ENCODE peak calls at places on chromosome X, in five cellular contexts. F, H, L, K and S are unnamed samples.

GRCh38 chrX:40006025-40007017 is 91.4 kb downstream of the BCOR start:
- DNase-seq in F (peak; percentile 12), H (no peak), L (no peak), K (peak; percentile 45), S (peak; percentile 18)

GRCh38 chrX:65689377-65689776 is 21.9 kb downstream of the MSN start:
- DNase-seq in F (no peak), H (no peak), L (no peak), K (no peak), S (no peak)

GRCh38 chrX:17592117-17592516 is 145.2 kb upstream of the SCML1 start:
- DNase-seq in F (no peak), H (no peak), L (no peak), K (no peak), S (no peak)

GRCh38 chrX:129655547-129656248 is 942 bp upstream of the APLN start:
- DNase-seq in F (peak; percentile 54), H (no peak), L (no peak), K (no peak), S (peak; percentile 35)

GRCh38 chrX:41589634-41590270 is 99.0 kb upstream of the GPR34 start:
- DNase-seq in F (no peak), H (no peak), L (peak; percentile 1), K (no peak), S (no peak)

GRCh38 chrX:74536142-74537010 is 78.0 kb downstream of the RLIM start:
- DNase-seq in F (peak; percentile 89), H (no peak), L (peak; percentile 49), K (peak; percentile 77), S (peak; percentile 77)

GRCh38 chrX:102154218-102154860 is 1.4 kb downstream of the BEX5 start:
- DNase-seq in F (no peak), H (no peak), L (no peak), K (peak; percentile 54), S (no peak)

GRCh38 chrX:83510466-83511181 is 2.5 kb downstream of the POU3F4 start:
- DNase-seq in F (no peak), H (no peak), L (no peak), K (no peak), S (no peak)

GRCh38 chrX:134868766-134869495 is 121.9 kb upstream of the SMIM10 start:
- DNase-seq in F (no peak), H (no peak), L (no peak), K (no peak), S (peak; percentile 52)

GRCh38 chrX:34903316-34903715 is 39.3 kb upstream of the FAM47B start:
- DNase-seq in F (no peak), H (no peak), L (no peak), K (no peak), S (peak; percentile 16)

GRCh38 chrX:132092439-132093065 is 35.3 kb downstream of the FRMD7 start:
- DNase-seq in F (peak; percentile 50), H (peak; percentile 12), L (peak; percentile 27), K (peak; percentile 54), S (peak; percentile 73)

GRCh38 chrX:9131066-9131465 is 97.1 kb upstream of the FAM9B start:
- DNase-seq in F (no peak), H (no peak), L (no peak), K (no peak), S (no peak)

GRCh38 chrX:331145-331771 is 12.7 kb upstream of the GTPBP6 start:
- DNase-seq in F (no peak), H (no peak), L (no peak), K (no peak), S (no peak)

GRCh38 chrX:136742721-136743379 is 37.9 kb downstream of the ARHGEF6 start:
- DNase-seq in F (no peak), H (no peak), L (no peak), K (no peak), S (no peak)

GRCh38 chrX:136750364-136750763 is 30.4 kb downstream of the ARHGEF6 start:
- DNase-seq in F (no peak), H (no peak), L (no peak), K (no peak), S (peak; percentile 33)

GRCh38 chrX:136747003-136747986 is 33.4 kb downstream of the ARHGEF6 start:
- DNase-seq in F (no peak), H (no peak), L (no peak), K (no peak), S (no peak)

DNA sequence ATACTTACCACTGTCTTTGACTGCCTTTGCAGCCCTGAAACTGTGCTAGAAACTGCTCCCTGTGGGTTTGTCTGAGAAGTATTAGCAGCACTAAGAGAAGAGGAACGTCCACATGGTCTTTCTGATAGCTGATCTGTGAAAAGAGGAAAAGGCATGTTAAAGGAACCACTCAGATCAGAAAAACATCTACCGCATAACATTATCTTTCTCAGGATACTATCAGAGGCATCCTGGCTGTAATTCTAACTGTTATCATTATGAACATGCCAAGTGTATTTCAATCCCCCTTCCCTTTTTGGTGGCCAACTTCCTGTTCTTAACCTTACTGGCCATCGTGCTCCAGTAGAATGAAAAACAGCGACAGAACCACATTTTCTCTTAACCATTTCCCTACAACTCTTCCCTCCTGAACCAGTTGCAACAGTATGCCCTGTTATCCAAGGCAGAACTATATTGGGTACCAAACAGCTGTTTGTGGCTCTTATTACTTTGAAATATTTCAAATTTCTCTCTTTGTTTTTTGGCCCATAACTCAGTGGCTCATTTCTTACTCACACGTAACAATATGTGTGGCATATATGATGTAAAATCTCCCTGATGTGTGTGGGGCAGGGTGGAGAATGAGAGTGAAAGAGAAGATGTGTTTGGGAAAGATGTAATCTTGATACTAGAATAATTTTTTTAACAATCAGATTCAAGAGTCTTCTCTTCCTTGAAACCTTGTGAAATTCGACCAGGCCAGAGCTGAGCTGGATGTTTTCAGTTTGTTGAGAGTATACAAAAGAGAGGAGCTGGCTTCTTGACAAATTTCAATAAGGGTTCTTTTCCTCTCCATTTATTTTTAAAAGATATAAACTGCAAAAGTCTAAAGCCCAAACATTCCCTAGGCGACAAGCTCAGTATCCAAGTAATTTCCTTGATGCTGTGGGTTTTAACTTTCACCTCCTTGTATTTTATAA is 35.2 kb downstream of the ARHGEF6 start:
- DNase-seq in F (no peak), H (no peak), L (no peak), K (no peak), S (no peak)
- TF ChIP-seq CTCF in F (no peak), H (no peak), L (no peak), K (no peak), S (no peak)

GRCh38 chrX:20952180-20952579 is 422.0 kb upstream of the CNKSR2 start:
- DNase-seq in F (no peak), H (no peak), L (no peak), K (no peak), S (no peak)
- TF ChIP-seq CTCF in F (no peak), H (no peak), L (no peak), K (no peak), S (no peak)

GRCh38 chrX:70030242-70030823 is 19.4 kb downstream of the AWAT2 start:
- DNase-seq in F (peak; percentile 70), H (no peak), L (peak; percentile 7), K (peak; percentile 59), S (peak; percentile 78)

GRCh38 chrX:70034646-70035045 is 15.1 kb downstream of the AWAT2 start:
- DNase-seq in F (peak; percentile 21), H (no peak), L (no peak), K (no peak), S (no peak)

GRCh38 chrX:70029790-70030189 is 19.9 kb downstream of the AWAT2 start:
- DNase-seq in F (peak; percentile 55), H (no peak), L (no peak), K (no peak), S (no peak)

GRCh38 chrX:70032797-70033196 is 16.9 kb downstream of the AWAT2 start:
- DNase-seq in F (no peak), H (no peak), L (no peak), K (no peak), S (no peak)

GRCh38 chrX:70033348-70033747 is 16.4 kb downstream of the AWAT2 start:
- DNase-seq in F (peak; percentile 80), H (no peak), L (no peak), K (peak; percentile 48), S (peak; percentile 49)
- TF ChIP-seq CTCF in F (peak; percentile 70), H (no peak), L (peak; percentile 63), K (peak; percentile 34), S (peak; percentile 36)

DNA sequence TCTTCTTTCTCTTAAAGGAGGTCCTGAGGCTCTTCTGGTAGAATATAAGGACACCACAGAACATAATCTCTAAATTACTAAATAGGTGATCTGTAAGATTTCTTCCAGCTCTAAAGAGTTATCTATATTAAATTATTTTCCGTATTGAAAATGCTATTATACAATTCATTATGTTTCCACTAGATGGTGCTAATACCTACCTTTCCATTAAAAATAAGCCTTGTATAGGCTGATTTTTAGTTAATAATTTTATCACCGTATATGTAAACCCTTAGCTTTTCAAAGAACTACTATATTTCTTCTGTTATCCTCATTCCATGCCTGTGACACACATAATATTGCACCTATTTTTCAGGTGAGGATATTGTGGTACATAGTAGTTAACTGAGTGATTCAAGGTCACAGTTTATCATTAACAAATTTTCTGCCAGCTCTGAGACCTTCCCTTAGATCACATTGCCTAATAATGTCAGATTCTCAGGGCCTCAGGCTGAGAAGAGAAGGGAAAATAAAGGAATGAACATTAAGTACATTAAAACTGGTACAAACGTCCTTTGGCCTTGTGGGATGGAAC is 138.8 kb downstream of the TEX11 start:
- DNase-seq in F (no peak), H (no peak), L (no peak), K (no peak), S (peak; percentile 16)
- TF ChIP-seq CTCF in F (no peak), H (peak; percentile 69), L (peak; percentile 45), K (peak; percentile 45), S (peak; percentile 47)

GRCh38 chrX:47687249-47687648 is 28.3 kb upstream of the UXT start:
- DNase-seq in F (no peak), H (no peak), L (no peak), K (no peak), S (peak; percentile 8)

DNA sequence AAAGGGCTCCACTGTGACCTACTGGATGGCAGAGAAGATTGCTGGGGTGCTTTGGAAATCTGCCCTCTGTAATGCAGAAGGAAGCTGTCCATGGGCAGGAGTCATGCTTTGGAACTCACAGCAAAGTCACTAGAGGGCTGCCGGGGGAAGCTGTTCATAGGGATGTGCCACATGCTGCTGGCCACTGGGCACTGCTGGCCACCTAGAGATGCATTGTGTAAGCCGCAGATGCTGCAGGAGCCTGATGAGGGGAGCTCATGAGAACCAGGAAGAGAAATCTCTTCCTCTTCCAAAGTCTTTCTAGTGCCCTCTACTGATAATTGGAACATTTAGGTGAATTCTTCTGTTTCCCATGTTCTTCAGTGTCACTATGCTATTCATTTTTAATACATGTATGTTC is 31.2 kb upstream of the UXT start:
- DNase-seq in F (no peak), H (no peak), L (no peak), K (no peak), S (peak; percentile 1)
- TF ChIP-seq CTCF in F (no peak), H (no peak), L (no peak), K (no peak), S (no peak)

GRCh38 chrX:47198687-47199080 is 5.1 kb downstream of the UBA1 start:
- DNase-seq in F (no peak), H (no peak), L (no peak), K (no peak), S (no peak)

GRCh38 chrX:47201545-47201944 is 7.9 kb downstream of the UBA1 start:
- DNase-seq in F (no peak), H (no peak), L (no peak), K (no peak), S (no peak)

GRCh38 chrX:47199286-47199685 is 5.7 kb downstream of the UBA1 start:
- DNase-seq in F (no peak), H (no peak), L (no peak), K (no peak), S (no peak)

GRCh38 chrX:47202316-47202715 is 8.7 kb downstream of the UBA1 start:
- DNase-seq in F (no peak), H (no peak), L (no peak), K (no peak), S (no peak)

GRCh38 chrX:47200385-47201150 is 6.9 kb downstream of the UBA1 start:
- DNase-seq in F (no peak), H (no peak), L (peak; percentile 73), K (no peak), S (peak; percentile 51)
- TF ChIP-seq CTCF in F (peak; percentile 10), H (no peak), L (peak; percentile 50), K (no peak), S (peak; percentile 28)

GRCh38 chrX:112874140-112874539 is 33.5 kb upstream of the AMOT start:
- DNase-seq in F (no peak), H (no peak), L (no peak), K (no peak), S (peak; percentile 31)
- TF ChIP-seq CTCF in F (no peak), H (no peak), L (no peak), K (no peak), S (peak; percentile 5)